ENCODE peak calls at places on chromosomes 16 and 17, in four cellular contexts. H is GM23248, U is WERI-Rb-1, B is tibial artery. D is an unnamed sample. For H3K27me3 and H3K9me3, the result is how much of the 10 kb centered on the place peaks cover.

GRCh38 chr17:35116845-35117244 is 2.8 kb downstream of the RAD51D start:
- DNase-seq in H (no peak), U (peak), B (no peak), D (no peak)

GRCh38 chr17:76318586-76318985 is 10.5 kb upstream of the QRICH2 start:
- DNase-seq in H (no peak), U (no peak), B (no peak), D (no peak)

GRCh38 chr16:72884037-72884436 is 163.9 kb downstream of the ZFHX3 start:
- DNase-seq in H (peak), U (no peak), B (peak), D (no peak)

GRCh38 chr17:8186787-8187516 is 3.0 kb downstream of the BORCS6 start:
- DNase-seq in H (peak), U (peak), B (peak), D (peak)

GRCh38 chr16:14398014-14398717 is 231.9 kb downstream of the PARN start:
- DNase-seq in H (no peak), U (no peak), B (no peak), D (no peak)

GRCh38 chr17:7862692-7863437 is 5.1 kb downstream of the CYB5D1 start:
- DNase-seq in H (peak), U (peak), B (no peak), D (peak)

GRCh38 chr17:5419356-5419958 is at the start of gene NUP88:
- DNase-seq in H (peak), U (peak), B (peak), D (peak)

GRCh38 chr16:11610580-11610979 is 23.9 kb upstream of the LITAF start:
- DNase-seq in H (no peak), U (no peak), B (no peak), D (no peak)

GRCh38 chr16:29712770-29713169 is 33.0 kb downstream of the C16orf54 start:
- DNase-seq in H (no peak), U (no peak), B (no peak), D (no peak)

GRCh38 chr16:70781800-70782199 is 19.2 kb downstream of the VAC14 start:
- DNase-seq in H (no peak), U (no peak), B (no peak), D (no peak)

GRCh38 chr16:19767497-19767896 is 49.4 kb downstream of the IQCK start:
- DNase-seq in H (no peak), U (no peak), B (no peak), D (no peak)

GRCh38 chr16:66878067-66878466 is 2.2 kb upstream of the PDP2 start:
- DNase-seq in H (peak), U (no peak), B (no peak), D (no peak)

GRCh38 chr17:50304781-50305404 is 30.6 kb downstream of the TMEM92 start:
- DNase-seq in H (peak), U (no peak), B (no peak), D (no peak)

GRCh38 chr17:74990581-74991105 is 3.2 kb downstream of the CDR2L start:
- DNase-seq in H (no peak), U (no peak), B (no peak), D (no peak)

GRCh38 chr17:36055921-36056320 is 8.2 kb upstream of the CCL18 start:
- DNase-seq in H (no peak), U (no peak), B (no peak), D (no peak)

GRCh38 chr16:78444-79145 is 570 bp downstream of the MPG start:
- DNase-seq in H (peak), U (no peak), B (peak), D (no peak)

GRCh38 chr16:66988197-66988788 is at the start of gene CES4A:
- DNase-seq in H (peak), U (peak), B (no peak), D (no peak)

GRCh38 chr16:85334718-85335583 is 222.7 kb upstream of the CIBAR2 start:
- DNase-seq in H (no peak), U (no peak), B (no peak), D (peak)

GRCh38 chr16:85888405-85889331 is 10.3 kb upstream of the IRF8 start:
- DNase-seq in H (peak), U (no peak), B (no peak), D (no peak)

GRCh38 chr16:70254095-70254964 is 2.6 kb upstream of the EXOSC6 start:
- DNase-seq in H (no peak), U (no peak), B (no peak), D (no peak)

GRCh38 chr16:10671729-10672128 is 23.0 kb downstream of the TEKT5 start:
- DNase-seq in H (no peak), U (no peak), B (no peak), D (no peak)

GRCh38 chr17:60108712-60109111 is 30.0 kb upstream of the HEATR6 start:
- DNase-seq in H (no peak), U (peak), B (no peak), D (no peak)

GRCh38 chr17:77437017-77437416 is 296.2 kb downstream of the SEC14L1 start:
- DNase-seq in H (peak), U (no peak), B (peak), D (no peak)

GRCh38 chr16:54040480-54040879 is 246.1 kb downstream of the IRX3 start:
- DNase-seq in H (no peak), U (no peak), B (no peak), D (no peak)

GRCh38 chr17:58391302-58391984 is 25.9 kb downstream of the RNF43 start:
- DNase-seq in H (no peak), U (no peak), B (no peak), D (no peak)
- H3K27me3 ChIP-seq in H (half or more), U (under half), B (under half), D (under half)

DNA sequence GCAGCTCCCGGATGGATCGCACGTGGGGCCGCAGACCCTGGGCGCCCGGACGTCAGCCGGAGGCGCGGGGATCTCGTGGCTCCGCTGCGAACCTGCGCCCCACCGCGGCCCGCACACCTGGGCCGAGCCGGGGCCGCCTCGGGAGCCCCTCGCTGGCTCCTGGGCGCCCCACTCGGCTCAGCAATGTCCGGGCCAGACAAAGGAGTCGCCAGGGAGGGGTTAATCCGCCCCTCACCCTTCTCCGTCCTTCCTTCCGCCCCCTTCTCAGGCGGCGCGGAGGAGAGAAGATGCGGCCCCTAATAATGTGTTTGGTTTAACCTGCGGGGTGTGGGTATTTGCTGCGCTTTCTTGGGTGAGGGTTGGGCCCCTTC is 47.6 kb upstream of the SLC38A10 start:
- DNase-seq in H (peak), U (peak), B (no peak), D (no peak)
- H3K27ac ChIP-seq in H (peak), U (peak), B (peak), D (no peak)

DNA sequence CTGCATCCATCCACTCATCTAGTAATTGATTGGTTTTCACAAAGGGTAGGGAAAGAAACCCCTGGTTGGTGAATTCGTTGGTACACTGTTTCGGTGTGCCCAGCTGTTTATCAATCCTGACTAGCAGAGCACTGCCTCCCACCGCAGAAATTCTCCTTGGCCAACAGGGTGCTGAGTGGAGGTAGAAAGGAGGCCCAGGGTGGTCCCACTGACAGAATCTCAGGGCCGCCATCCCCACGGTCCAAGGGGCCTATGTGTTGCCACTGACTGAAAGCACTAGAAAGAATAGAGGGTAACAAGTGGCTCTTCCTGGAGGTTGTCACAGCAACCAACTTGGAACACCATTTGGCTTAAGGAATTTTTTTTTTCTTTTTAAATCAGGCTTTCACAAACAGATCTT is 8.4 kb upstream of the RCVRN start:
- DNase-seq in H (no peak), U (no peak), B (no peak), D (no peak)
- H3K9me3 ChIP-seq in H (under half), U (under half), B (under half), D (under half)

GRCh38 chr17:1300580-1300905 is 21.1 kb downstream of the TRARG1 start:
- DNase-seq in H (no peak), U (no peak), B (no peak), D (no peak)
- H3K27me3 ChIP-seq in H (under half), U (under half), B (under half), D (under half)

GRCh38 chr16:56895813-56896212 is 30.8 kb downstream of the SLC12A3 start:
- DNase-seq in H (no peak), U (no peak), B (no peak), D (no peak)
- H3K27ac ChIP-seq in H (no peak), U (no peak), B (no peak), D (no peak)

GRCh38 chr16:35187665-35188225 is 1728.3 kb downstream of the TP53TG3F start:
- DNase-seq in H (no peak), U (no peak), B (no peak), D (no peak)
- H3K9me3 ChIP-seq in H (under half), U (under half), B (under half), D (under half)

GRCh38 chr17:67693811-67694210 is 23.9 kb upstream of the NOL11 start:
- DNase-seq in H (no peak), U (no peak), B (no peak), D (no peak)

GRCh38 chr17:67696347-67696746 is 21.4 kb upstream of the NOL11 start:
- DNase-seq in H (no peak), U (no peak), B (no peak), D (no peak)

GRCh38 chr17:67700037-67700436 is 17.7 kb upstream of the NOL11 start:
- DNase-seq in H (no peak), U (no peak), B (no peak), D (no peak)

GRCh38 chr17:67700720-67701119 is 17.0 kb upstream of the NOL11 start:
- DNase-seq in H (no peak), U (no peak), B (no peak), D (no peak)

GRCh38 chr17:67696853-67697505 is 20.8 kb upstream of the NOL11 start:
- DNase-seq in H (no peak), U (no peak), B (no peak), D (no peak)
- H3K27me3 ChIP-seq in H (under half), U (under half), B (under half), D (under half)

GRCh38 chr16:56965149-56965938 is 3.6 kb downstream of the CETP start:
- DNase-seq in H (peak), U (no peak), B (no peak), D (no peak)

GRCh38 chr16:56961386-56961785 is 364 bp upstream of the CETP start:
- DNase-seq in H (no peak), U (no peak), B (peak), D (no peak)

GRCh38 chr16:56965939-56966515 is 4.3 kb downstream of the CETP start:
- DNase-seq in H (no peak), U (no peak), B (no peak), D (no peak)

GRCh38 chr16:56961851-56962281 is at the start of gene CETP:
- DNase-seq in H (no peak), U (no peak), B (peak), D (no peak)

DNA sequence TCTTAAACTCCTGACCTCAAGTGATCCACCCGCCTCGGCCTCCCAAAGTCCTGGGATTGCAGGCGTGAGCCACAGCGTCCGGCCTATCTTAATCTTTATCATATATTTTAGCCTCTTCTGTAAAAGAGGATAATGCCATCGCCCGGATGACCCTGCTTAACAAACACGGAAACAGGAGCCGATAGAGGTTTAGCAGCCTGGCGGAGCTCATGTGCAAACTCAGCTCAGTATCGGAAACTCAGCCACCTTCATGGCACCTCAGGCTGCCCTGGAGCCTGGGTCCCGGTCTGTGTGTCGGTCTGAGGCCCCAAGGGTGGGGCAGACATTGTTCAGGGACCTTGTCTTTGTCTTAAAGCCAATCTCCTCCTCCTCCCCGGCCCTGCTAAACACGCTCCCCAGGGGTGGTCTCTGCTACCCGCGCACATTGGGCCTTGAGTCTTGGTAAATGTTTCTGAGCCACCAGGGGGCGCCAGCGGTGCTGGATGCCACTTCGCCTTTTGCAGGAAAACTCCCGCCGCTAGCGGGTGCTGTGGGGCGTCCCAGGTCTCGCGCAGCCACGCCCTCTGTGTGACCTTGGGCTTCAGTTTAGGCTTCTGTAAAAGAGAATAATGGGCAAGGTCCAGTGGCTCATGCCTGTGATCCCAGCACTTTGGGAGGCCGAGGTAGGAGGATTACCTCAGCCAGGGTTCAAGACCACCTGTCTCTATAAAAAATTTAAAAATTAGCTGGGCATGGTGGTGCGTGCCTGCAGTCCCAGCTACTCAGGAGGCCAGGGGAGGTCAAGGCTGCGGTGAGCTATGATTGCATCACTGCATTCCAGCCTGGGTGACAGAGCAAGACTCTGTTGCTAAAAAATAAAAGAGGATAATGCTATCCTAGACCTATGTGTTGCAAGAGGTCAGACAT is 2.7 kb downstream of the CETP start:
- DNase-seq in H (peak), U (peak), B (peak), D (peak)
- H3K27ac ChIP-seq in H (peak), U (peak), B (no peak), D (no peak)

GRCh38 chr16:7342598-7342997 is 10.0 kb downstream of the RBFOX1 start:
- DNase-seq in H (no peak), U (no peak), B (no peak), D (no peak)
- H3K9me3 ChIP-seq in H (under half), U (under half), B (under half), D (under half)

DNA sequence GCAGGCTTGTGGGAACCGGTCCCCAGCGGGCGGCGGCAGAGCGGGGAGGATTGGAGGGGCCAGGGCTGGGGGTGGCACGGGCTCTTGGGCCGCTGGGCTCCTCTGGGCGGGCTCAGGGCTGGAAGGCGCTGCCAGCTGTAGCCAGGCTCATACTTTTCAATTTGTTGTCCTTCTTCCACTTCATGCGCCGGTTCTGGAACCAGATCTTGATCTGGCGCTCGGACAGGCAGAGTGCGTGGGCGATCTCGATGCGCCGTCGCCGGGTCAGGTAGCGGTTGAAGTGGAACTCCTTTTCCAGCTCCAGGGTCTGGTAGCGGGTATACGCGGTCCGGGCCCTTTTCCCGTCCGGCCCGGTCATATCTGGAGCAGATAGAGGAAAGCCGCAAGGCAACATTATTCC is 1.5 kb downstream of the HOXB5 start:
- DNase-seq in H (peak), U (no peak), B (no peak), D (no peak)
- H3K27me3 ChIP-seq in H (under half), U (half or more), B (under half), D (half or more)